ENCODE peak calls at places on chromosomes 16 and 17, in seven cellular contexts. One of them, this sample, is unnamed.
A peak's percentile ranks its signal among the peaks of the same experiment; 100 is the strongest.

GRCh38 chr17:77817953-77818352 is 140.6 kb upstream of the TNRC6C start:
- DNase-seq in A172: peak; percentile 31
- DNase-seq in CD8-positive, alpha-beta T cell: no peak
- DNase-seq in CD4-positive, CD25-positive, alpha-beta regulatory T cell: no peak
- DNase-seq in Right ventricle myocardium superior: no peak
- DNase-seq in mucosa of gallbladder: no peak
- DNase-seq in substantia nigra: no peak
- DNase-seq in this sample: no peak

GRCh38 chr17:43444223-43445008 is 39.4 kb upstream of the DHX8 start:
- DNase-seq in A172: no peak
- DNase-seq in CD8-positive, alpha-beta T cell: no peak
- DNase-seq in CD4-positive, CD25-positive, alpha-beta regulatory T cell: no peak
- DNase-seq in Right ventricle myocardium superior: no peak
- DNase-seq in mucosa of gallbladder: no peak
- DNase-seq in substantia nigra: no peak
- DNase-seq in this sample: no peak

GRCh38 chr16:56814537-56815432 is 50.2 kb upstream of the SLC12A3 start:
- DNase-seq in A172: peak; percentile 51
- DNase-seq in CD8-positive, alpha-beta T cell: no peak
- DNase-seq in CD4-positive, CD25-positive, alpha-beta regulatory T cell: no peak
- DNase-seq in Right ventricle myocardium superior: no peak
- DNase-seq in mucosa of gallbladder: no peak
- DNase-seq in substantia nigra: no peak
- DNase-seq in this sample: no peak

GRCh38 chr16:49084628-49085390 is 196.8 kb downstream of the CBLN1 start:
- DNase-seq in A172: no peak
- DNase-seq in CD8-positive, alpha-beta T cell: no peak
- DNase-seq in CD4-positive, CD25-positive, alpha-beta regulatory T cell: no peak
- DNase-seq in Right ventricle myocardium superior: no peak
- DNase-seq in mucosa of gallbladder: no peak
- DNase-seq in substantia nigra: no peak
- DNase-seq in this sample: no peak

GRCh38 chr17:44400226-44400847 is 10.9 kb upstream of the ITGA2B start:
- DNase-seq in A172: no peak
- DNase-seq in CD8-positive, alpha-beta T cell: no peak
- DNase-seq in CD4-positive, CD25-positive, alpha-beta regulatory T cell: no peak
- DNase-seq in Right ventricle myocardium superior: no peak
- DNase-seq in mucosa of gallbladder: no peak
- DNase-seq in substantia nigra: no peak
- DNase-seq in this sample: no peak

GRCh38 chr17:38727661-38728220 is 2.4 kb upstream of the CISD3 start:
- DNase-seq in A172: no peak
- DNase-seq in CD8-positive, alpha-beta T cell: peak; percentile 45
- DNase-seq in CD4-positive, CD25-positive, alpha-beta regulatory T cell: peak; percentile 89
- DNase-seq in Right ventricle myocardium superior: no peak
- DNase-seq in mucosa of gallbladder: no peak
- DNase-seq in substantia nigra: no peak
- DNase-seq in this sample: no peak

GRCh38 chr16:4202615-4203014 is 39.3 kb downstream of the SRL start:
- DNase-seq in A172: no peak
- DNase-seq in CD8-positive, alpha-beta T cell: no peak
- DNase-seq in CD4-positive, CD25-positive, alpha-beta regulatory T cell: no peak
- DNase-seq in Right ventricle myocardium superior: no peak
- DNase-seq in mucosa of gallbladder: no peak
- DNase-seq in substantia nigra: no peak
- DNase-seq in this sample: no peak

GRCh38 chr17:27904534-27904933 is 11.4 kb upstream of the LYRM9 start:
- DNase-seq in A172: no peak
- DNase-seq in CD8-positive, alpha-beta T cell: no peak
- DNase-seq in CD4-positive, CD25-positive, alpha-beta regulatory T cell: no peak
- DNase-seq in Right ventricle myocardium superior: no peak
- DNase-seq in mucosa of gallbladder: no peak
- DNase-seq in substantia nigra: no peak
- DNase-seq in this sample: no peak

GRCh38 chr17:10050597-10051101 is 145.6 kb upstream of the RCVRN start:
- DNase-seq in A172: no peak
- DNase-seq in CD8-positive, alpha-beta T cell: no peak
- DNase-seq in CD4-positive, CD25-positive, alpha-beta regulatory T cell: no peak
- DNase-seq in Right ventricle myocardium superior: no peak
- DNase-seq in mucosa of gallbladder: peak; percentile 47
- DNase-seq in substantia nigra: no peak
- DNase-seq in this sample: no peak

This sample was measured in right cardiac atrium.